ENCODE peak calls at places on chromosomes 2 and 18, in eight cellular contexts. S is endothelial cell of umbilical vein; N is CD8-positive, alpha-beta T cell; E is left ventricle myocardium inferior; A is adrenal gland; X is ascending aorta; T is K562; J is transverse colon. G is an unnamed sample. For H3K36me3, the result is how much of the 10 kb centered on the place peaks cover.

GRCh38 chr2:105248316-105249070 is 7.0 kb downstream of the GPR45 start:
- DNase-seq in S (no peak), N (no peak), E (no peak), A (no peak), X (no peak), T (peak), J (no peak), G (no peak)

GRCh38 chr2:8281950-8282857 is 399.7 kb upstream of the ID2 start:
- DNase-seq in S (no peak), N (no peak), E (no peak), A (no peak), X (no peak), T (no peak), J (peak), G (no peak)

GRCh38 chr2:223148516-223148915 is 96.5 kb downstream of the KCNE4 start:
- DNase-seq in S (no peak), N (no peak), E (no peak), A (no peak), X (no peak), T (no peak), J (no peak), G (no peak)

GRCh38 chr2:118738524-118739308 is 108.7 kb downstream of the EN1 start:
- DNase-seq in S (peak), N (no peak), E (no peak), A (peak), X (peak), T (peak), J (no peak), G (no peak)

GRCh38 chr2:8488001-8488738 is 193.7 kb upstream of the ID2 start:
- DNase-seq in S (no peak), N (no peak), E (no peak), A (no peak), X (no peak), T (no peak), J (no peak), G (peak)

GRCh38 chr2:229419158-229419557 is 148.1 kb upstream of the PID1 start:
- DNase-seq in S (no peak), N (no peak), E (no peak), A (no peak), X (no peak), T (no peak), J (no peak), G (no peak)

GRCh38 chr2:200469708-200470600 is 39.9 kb downstream of the KCTD18 start:
- DNase-seq in S (no peak), N (no peak), E (peak), A (no peak), X (no peak), T (no peak), J (peak), G (no peak)

GRCh38 chr2:37555457-37555856 is 116.0 kb downstream of the CDC42EP3 start:
- DNase-seq in S (no peak), N (no peak), E (peak), A (no peak), X (no peak), T (no peak), J (no peak), G (no peak)

GRCh38 chr2:80852808-80853139 is 548.2 kb upstream of the LRRTM1 start:
- DNase-seq in S (no peak), N (no peak), E (no peak), A (no peak), X (no peak), T (no peak), J (no peak), G (no peak)

GRCh38 chr2:119387381-119388129 is 20.8 kb downstream of the DBI start:
- DNase-seq in S (peak), N (no peak), E (peak), A (peak), X (peak), T (peak), J (peak), G (no peak)

GRCh38 chr18:48330016-48330991 is 78.9 kb downstream of the ZBTB7C start:
- DNase-seq in S (no peak), N (no peak), E (no peak), A (peak), X (no peak), T (no peak), J (no peak), G (no peak)

GRCh38 chr2:26615336-26616031 is 25.7 kb downstream of the CIB4 start:
- DNase-seq in S (no peak), N (no peak), E (no peak), A (no peak), X (no peak), T (peak), J (no peak), G (no peak)

GRCh38 chr2:241814571-241815476 is 5.8 kb downstream of the NEU4 start:
- DNase-seq in S (no peak), N (no peak), E (no peak), A (no peak), X (no peak), T (no peak), J (no peak), G (peak)

GRCh38 chr2:233418761-233419625 is 64.7 kb downstream of the DGKD start:
- DNase-seq in S (peak), N (peak), E (peak), A (no peak), X (peak), T (no peak), J (no peak), G (no peak)

GRCh38 chr2:9565436-9566153 is 10.0 kb upstream of the ADAM17 start:
- DNase-seq in S (peak), N (no peak), E (peak), A (peak), X (peak), T (peak), J (peak), G (peak)

GRCh38 chr2:85355521-85355920 is 952 bp downstream of the ELMOD3 start:
- DNase-seq in S (no peak), N (no peak), E (no peak), A (no peak), X (no peak), T (no peak), J (no peak), G (peak)

GRCh38 chr2:9779572-9780264 is 63.6 kb upstream of the TAF1B start:
- DNase-seq in S (no peak), N (peak), E (no peak), A (no peak), X (no peak), T (no peak), J (no peak), G (no peak)

GRCh38 chr2:166360426-166360825 is 15.3 kb downstream of the SCN9A start:
- DNase-seq in S (no peak), N (no peak), E (no peak), A (no peak), X (no peak), T (no peak), J (no peak), G (no peak)

GRCh38 chr2:193141-193552 is 70.7 kb downstream of the SH3YL1 start:
- DNase-seq in S (no peak), N (no peak), E (no peak), A (no peak), X (no peak), T (no peak), J (no peak), G (no peak)

DNA sequence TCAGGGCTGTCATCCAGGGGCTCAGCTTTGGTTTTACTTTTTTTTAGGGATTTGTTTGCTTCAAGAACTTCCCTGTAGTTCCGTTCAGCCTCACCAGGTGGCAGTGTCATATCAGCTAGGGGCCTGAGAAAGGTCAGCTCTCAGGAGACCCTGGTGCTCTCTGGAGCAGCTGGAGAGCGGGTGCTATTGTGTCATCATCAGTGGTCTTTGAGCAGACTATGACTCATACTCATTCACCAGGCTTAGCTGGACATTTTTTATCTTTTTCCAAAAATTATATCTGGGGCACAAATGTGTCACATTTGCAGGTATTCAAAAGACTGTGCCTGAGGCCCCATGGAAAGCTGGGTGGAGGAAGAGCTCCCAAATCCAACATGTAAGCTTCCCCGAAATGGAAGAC is 24.4 kb downstream of the ZNF892 start:
- DNase-seq in S (peak), N (no peak), E (peak), A (peak), X (no peak), T (peak), J (peak), G (peak)
- TF ChIP-seq CTCF in S (peak), N (no peak), E (peak), A (peak), X (peak), T (peak), J (peak), G (peak)

GRCh38 chr2:186947516-186947915 is 98.5 kb upstream of the ZSWIM2 start:
- DNase-seq in S (no peak), N (no peak), E (no peak), A (no peak), X (no peak), T (no peak), J (no peak), G (no peak)
- H3K4me3 ChIP-seq in S (no peak), N (no peak), E (no peak), A (no peak), X (no peak), T (no peak), J (no peak), G (no peak)

GRCh38 chr2:115529627-115530026 is 1087.2 kb downstream of the DPP10 start:
- DNase-seq in S (no peak), N (no peak), E (no peak), A (no peak), X (no peak), T (no peak), J (no peak), G (no peak)
- H3K36me3 ChIP-seq in S (under half), N (under half), E (under half), A (under half), X (under half), T (under half), J (under half), G (under half)

GRCh38 chr2:164568317-164568716 is 53.0 kb downstream of the GRB14 start:
- DNase-seq in S (no peak), N (no peak), E (no peak), A (no peak), X (no peak), T (no peak), J (no peak), G (peak)
- TF ChIP-seq CTCF in S (no peak), N (no peak), E (no peak), A (no peak), X (no peak), T (no peak), J (no peak), G (no peak)

DNA sequence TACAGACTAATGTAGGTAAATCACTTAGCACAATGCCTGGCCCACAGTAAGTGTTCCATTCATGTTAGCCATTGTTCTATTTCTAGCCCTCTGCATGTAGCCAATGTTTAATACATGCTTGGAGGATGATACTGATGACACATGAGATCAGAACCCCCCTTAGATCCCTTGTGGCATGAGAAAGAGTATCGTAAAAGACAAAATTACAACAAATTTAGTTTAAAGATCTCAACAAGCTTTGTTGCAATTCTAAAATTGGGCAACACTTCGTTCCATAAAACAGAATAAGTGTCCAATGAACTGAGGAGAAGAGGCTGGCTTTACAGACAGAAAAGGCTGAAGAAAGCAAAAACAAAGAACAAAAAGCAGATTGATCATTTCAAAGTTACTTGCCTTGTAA is 148.8 kb upstream of the SLC1A4 start:
- DNase-seq in S (no peak), N (no peak), E (no peak), A (no peak), X (no peak), T (no peak), J (no peak), G (no peak)
- H3K4me3 ChIP-seq in S (no peak), N (no peak), E (no peak), A (no peak), X (no peak), T (no peak), J (no peak), G (no peak)

DNA sequence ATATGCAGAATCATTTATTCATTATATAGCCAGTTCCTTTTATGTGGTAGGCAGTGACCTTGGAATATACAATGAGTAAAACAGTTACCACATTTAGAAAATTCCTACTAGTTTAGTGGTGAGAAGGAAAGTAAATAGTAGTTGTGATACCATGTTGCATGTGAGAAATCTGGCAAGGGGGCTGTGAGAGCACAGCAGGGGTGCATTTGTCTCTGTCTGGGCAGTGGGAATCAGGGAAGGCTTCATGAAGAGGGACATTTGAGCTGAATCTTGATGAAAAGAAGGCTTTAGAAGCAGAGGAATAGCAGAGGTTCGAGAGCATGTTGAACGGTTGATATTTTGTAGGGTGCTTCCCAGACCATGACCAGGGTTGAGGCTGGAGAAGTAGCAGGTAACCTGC is 78.7 kb downstream of the RAB3GAP1 start:
- DNase-seq in S (no peak), N (no peak), E (no peak), A (no peak), X (no peak), T (no peak), J (no peak), G (no peak)
- H3K36me3 ChIP-seq in S (under half), N (under half), E (half or more), A (half or more), X (half or more), T (half or more), J (half or more), G (half or more)

GRCh38 chr2:219314804-219315468 is 5.7 kb upstream of the PTPRN start:
- DNase-seq in S (no peak), N (no peak), E (no peak), A (no peak), X (no peak), T (no peak), J (no peak), G (no peak)
- TF ChIP-seq CTCF in S (no peak), N (no peak), E (no peak), A (no peak), X (no peak), T (no peak), J (no peak), G (no peak)

DNA sequence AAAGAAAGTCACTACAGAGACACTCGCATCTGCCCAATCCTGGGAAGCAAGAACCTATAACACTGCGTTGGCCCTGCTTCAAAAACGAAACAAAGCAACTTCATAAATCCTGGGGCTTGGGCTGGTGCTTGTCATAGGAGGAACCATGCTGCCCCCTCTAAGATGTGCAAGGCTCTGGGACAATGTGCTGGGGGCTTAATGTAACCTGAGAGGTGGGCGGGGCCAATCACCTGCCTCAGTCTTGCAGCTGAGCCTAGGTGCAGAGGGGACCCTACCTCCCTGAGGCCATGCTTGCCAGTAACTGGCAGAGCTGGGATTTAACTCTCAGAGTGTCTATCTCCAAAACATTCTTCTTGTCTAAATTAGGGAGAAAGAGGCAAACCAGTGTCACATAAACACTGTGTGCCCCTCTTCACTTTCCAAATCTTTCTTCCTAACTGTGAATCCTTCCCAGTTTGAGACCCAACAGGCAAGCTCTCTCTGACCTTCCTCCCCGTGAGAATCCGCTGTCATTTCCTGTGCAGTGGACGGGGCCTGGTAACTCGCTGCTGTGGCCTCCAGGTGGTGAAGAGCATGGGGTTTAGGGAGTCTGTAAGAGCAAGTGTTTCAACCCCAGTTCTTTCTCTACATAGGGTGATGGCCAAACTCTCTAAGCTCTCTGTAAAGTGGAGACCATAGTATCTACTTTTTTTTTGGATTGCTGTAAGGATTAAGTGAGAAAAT is 115.1 kb downstream of the ACKR3 start:
- DNase-seq in S (no peak), N (no peak), E (no peak), A (no peak), X (no peak), T (no peak), J (no peak), G (no peak)
- H3K4me3 ChIP-seq in S (no peak), N (no peak), E (no peak), A (no peak), X (no peak), T (no peak), J (no peak), G (no peak)